ENCODE peak calls at places on chromosomes 13 and 19, in five cellular contexts. One of them, this sample, is unnamed.

GRCh38 chr13:52651880-52652169 is 811 bp upstream of the SUGT1 start:
- DNase-seq in WERI-Rb-1: no peak
- DNase-seq in fibroblast of lung: no peak
- DNase-seq in AG04449: no peak
- DNase-seq in mucosa of descending colon: no peak
- DNase-seq in this sample: no peak

GRCh38 chr13:113997845-113998751 is 24.2 kb upstream of the C13orf46 start:
- DNase-seq in WERI-Rb-1: no peak
- DNase-seq in AG04449: no peak
- DNase-seq in mucosa of descending colon: peak
- DNase-seq in fibroblast of lung: peak
- DNase-seq in this sample: no peak

GRCh38 chr19:16200038-16200775 is 2.5 kb downstream of the AP1M1 start:
- DNase-seq in mucosa of descending colon: no peak
- DNase-seq in AG04449: no peak
- DNase-seq in fibroblast of lung: peak
- DNase-seq in WERI-Rb-1: no peak
- DNase-seq in this sample: no peak

GRCh38 chr19:7395360-7395781 is 46.6 kb downstream of the ARHGEF18 start:
- DNase-seq in AG04449: no peak
- DNase-seq in WERI-Rb-1: no peak
- DNase-seq in mucosa of descending colon: no peak
- DNase-seq in fibroblast of lung: no peak
- DNase-seq in this sample: no peak

GRCh38 chr13:43878897-43879322 is 630 bp downstream of the CCDC122 start:
- DNase-seq in mucosa of descending colon: peak
- DNase-seq in fibroblast of lung: peak
- DNase-seq in WERI-Rb-1: peak
- DNase-seq in AG04449: no peak
- DNase-seq in this sample: no peak

GRCh38 chr13:109743706-109744453 is 42.5 kb downstream of the IRS2 start:
- DNase-seq in fibroblast of lung: peak
- DNase-seq in AG04449: no peak
- DNase-seq in WERI-Rb-1: peak
- DNase-seq in mucosa of descending colon: peak
- DNase-seq in this sample: no peak

GRCh38 chr19:30320916-30321315 is 51.3 kb upstream of the ZNF536 start:
- DNase-seq in AG04449: no peak
- DNase-seq in fibroblast of lung: no peak
- DNase-seq in mucosa of descending colon: no peak
- DNase-seq in WERI-Rb-1: no peak
- DNase-seq in this sample: no peak

GRCh38 chr19:38975861-38976271 is 324 bp upstream of the FBXO17 start:
- DNase-seq in fibroblast of lung: peak
- DNase-seq in AG04449: no peak
- DNase-seq in WERI-Rb-1: peak
- DNase-seq in mucosa of descending colon: no peak
- DNase-seq in this sample: no peak

GRCh38 chr13:20873348-20873747 is 29.2 kb downstream of the XPO4 start:
- DNase-seq in AG04449: no peak
- DNase-seq in fibroblast of lung: peak
- DNase-seq in WERI-Rb-1: no peak
- DNase-seq in mucosa of descending colon: no peak
- DNase-seq in this sample: no peak

GRCh38 chr13:111383591-111384440 is 63.4 kb downstream of the TEX29 start:
- DNase-seq in mucosa of descending colon: no peak
- DNase-seq in AG04449: no peak
- DNase-seq in WERI-Rb-1: no peak
- DNase-seq in fibroblast of lung: no peak
- DNase-seq in this sample: no peak

GRCh38 chr13:32852568-32852967 is 163.7 kb upstream of the KL start:
- DNase-seq in fibroblast of lung: peak
- DNase-seq in AG04449: no peak
- DNase-seq in WERI-Rb-1: no peak
- DNase-seq in mucosa of descending colon: no peak
- DNase-seq in this sample: no peak

GRCh38 chr13:73748404-73748803 is 385.8 kb downstream of the KLF12 start:
- DNase-seq in mucosa of descending colon: no peak
- DNase-seq in fibroblast of lung: no peak
- DNase-seq in AG04449: no peak
- DNase-seq in WERI-Rb-1: no peak
- DNase-seq in this sample: no peak

GRCh38 chr13:59510377-59510776 is 653.4 kb downstream of the DIAPH3 start:
- DNase-seq in WERI-Rb-1: no peak
- DNase-seq in fibroblast of lung: no peak
- DNase-seq in AG04449: no peak
- DNase-seq in mucosa of descending colon: no peak
- DNase-seq in this sample: no peak

GRCh38 chr13:36275190-36276002 is 22.2 kb downstream of the CCDC169 start:
- DNase-seq in WERI-Rb-1: peak
- DNase-seq in AG04449: no peak
- DNase-seq in fibroblast of lung: peak
- DNase-seq in mucosa of descending colon: peak
- DNase-seq in this sample: no peak

GRCh38 chr13:98827449-98827848 is 75.0 kb upstream of the SLC15A1 start:
- DNase-seq in fibroblast of lung: no peak
- DNase-seq in AG04449: no peak
- DNase-seq in mucosa of descending colon: no peak
- DNase-seq in WERI-Rb-1: no peak
- DNase-seq in this sample: no peak

GRCh38 chr13:91135949-91136348 is 211.5 kb upstream of the MIR17HG start:
- DNase-seq in mucosa of descending colon: no peak
- DNase-seq in fibroblast of lung: no peak
- DNase-seq in AG04449: no peak
- DNase-seq in WERI-Rb-1: peak
- DNase-seq in this sample: no peak

GRCh38 chr13:48446454-48446853 is 33.5 kb upstream of the LPAR6 start:
- DNase-seq in fibroblast of lung: peak
- DNase-seq in WERI-Rb-1: no peak
- DNase-seq in AG04449: no peak
- DNase-seq in mucosa of descending colon: no peak
- DNase-seq in this sample: no peak

GRCh38 chr13:23509781-23510543 is 60.2 kb upstream of the TNFRSF19 start:
- DNase-seq in AG04449: no peak
- DNase-seq in mucosa of descending colon: no peak
- DNase-seq in WERI-Rb-1: no peak
- DNase-seq in fibroblast of lung: peak
- DNase-seq in this sample: no peak

GRCh38 chr19:16001481-16002312 is 52.9 kb downstream of the OR10H4 start:
- DNase-seq in AG04449: peak
- DNase-seq in fibroblast of lung: peak
- DNase-seq in mucosa of descending colon: peak
- DNase-seq in WERI-Rb-1: no peak
- DNase-seq in this sample: no peak

GRCh38 chr19:13972368-13973155 is 20.3 kb downstream of the DCAF15 start:
- DNase-seq in AG04449: no peak
- DNase-seq in mucosa of descending colon: no peak
- DNase-seq in fibroblast of lung: no peak
- DNase-seq in WERI-Rb-1: no peak
- DNase-seq in this sample: no peak

GRCh38 chr13:21501709-21502108 is 42.6 kb upstream of the ZDHHC20 start:
- DNase-seq in WERI-Rb-1: no peak
- DNase-seq in fibroblast of lung: no peak
- DNase-seq in mucosa of descending colon: no peak
- DNase-seq in AG04449: no peak
- DNase-seq in this sample: no peak

GRCh38 chr13:60758637-60759036 is 361.6 kb downstream of the TDRD3 start:
- DNase-seq in mucosa of descending colon: no peak
- DNase-seq in AG04449: no peak
- DNase-seq in WERI-Rb-1: no peak
- DNase-seq in fibroblast of lung: no peak
- DNase-seq in this sample: no peak

GRCh38 chr19:14004619-14005380 is 1.3 kb downstream of the RFX1 start:
- DNase-seq in AG04449: no peak
- DNase-seq in fibroblast of lung: no peak
- DNase-seq in mucosa of descending colon: peak
- DNase-seq in WERI-Rb-1: no peak
- DNase-seq in this sample: peak

GRCh38 chr13:98779695-98780094 is 27.2 kb upstream of the SLC15A1 start:
- DNase-seq in AG04449: no peak
- DNase-seq in WERI-Rb-1: no peak
- DNase-seq in fibroblast of lung: no peak
- DNase-seq in mucosa of descending colon: no peak
- DNase-seq in this sample: no peak

GRCh38 chr13:50720856-50721663 is 122.4 kb downstream of the DLEU7 start:
- DNase-seq in AG04449: no peak
- DNase-seq in WERI-Rb-1: no peak
- DNase-seq in fibroblast of lung: no peak
- DNase-seq in mucosa of descending colon: peak
- DNase-seq in this sample: no peak

GRCh38 chr19:48400018-48400742 is 6.7 kb downstream of the GRIN2D start:
- DNase-seq in fibroblast of lung: peak
- DNase-seq in AG04449: no peak
- DNase-seq in WERI-Rb-1: no peak
- DNase-seq in mucosa of descending colon: peak
- DNase-seq in this sample: peak

GRCh38 chr13:49213997-49214916 is 5.9 kb upstream of the MLNR start:
- DNase-seq in fibroblast of lung: no peak
- DNase-seq in mucosa of descending colon: no peak
- DNase-seq in AG04449: no peak
- DNase-seq in WERI-Rb-1: no peak
- DNase-seq in this sample: no peak

GRCh38 chr19:49592486-49593232 is 1.7 kb downstream of the PRR12 start:
- DNase-seq in WERI-Rb-1: no peak
- DNase-seq in AG04449: no peak
- DNase-seq in fibroblast of lung: no peak
- DNase-seq in mucosa of descending colon: peak
- DNase-seq in this sample: no peak

GRCh38 chr13:36912983-36913382 is 7.1 kb downstream of the SMAD9 start:
- DNase-seq in WERI-Rb-1: no peak
- DNase-seq in mucosa of descending colon: no peak
- DNase-seq in fibroblast of lung: no peak
- DNase-seq in AG04449: no peak
- DNase-seq in this sample: no peak

GRCh38 chr19:44646049-44646416 is 2.3 kb downstream of the PVR start:
- DNase-seq in fibroblast of lung: no peak
- DNase-seq in mucosa of descending colon: no peak
- DNase-seq in AG04449: no peak
- DNase-seq in WERI-Rb-1: no peak
- DNase-seq in this sample: no peak

DNA sequence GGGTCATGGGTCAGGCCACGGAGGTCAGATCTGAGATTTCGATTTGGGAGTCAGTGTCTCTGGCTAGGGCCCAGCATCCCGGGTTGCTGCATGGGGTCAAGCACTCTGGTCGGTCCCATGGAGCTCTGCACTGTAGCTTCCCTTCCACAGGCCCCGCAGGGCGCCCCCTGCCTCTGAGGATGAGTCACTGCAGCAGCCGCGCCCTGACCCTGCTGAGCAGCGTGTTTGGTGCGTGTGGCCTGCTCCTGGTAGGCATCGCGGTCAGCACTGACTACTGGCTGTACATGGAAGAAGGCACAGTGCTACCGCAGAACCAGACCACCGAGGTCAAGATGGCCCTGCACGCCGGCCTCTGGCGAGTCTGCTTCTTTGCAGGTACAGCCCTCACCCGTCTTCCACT is 3.6 kb downstream of the CACNG7 start:
- DNase-seq in AG04449: no peak
- DNase-seq in WERI-Rb-1: no peak
- DNase-seq in mucosa of descending colon: no peak
- DNase-seq in fibroblast of lung: no peak
- DNase-seq in this sample: no peak
- TF ChIP-seq CTCF in AG04449: no peak
- TF ChIP-seq CTCF in WERI-Rb-1: peak
- TF ChIP-seq CTCF in mucosa of descending colon: no peak
- TF ChIP-seq CTCF in fibroblast of lung: no peak
- TF ChIP-seq CTCF in this sample: no peak

DNA sequence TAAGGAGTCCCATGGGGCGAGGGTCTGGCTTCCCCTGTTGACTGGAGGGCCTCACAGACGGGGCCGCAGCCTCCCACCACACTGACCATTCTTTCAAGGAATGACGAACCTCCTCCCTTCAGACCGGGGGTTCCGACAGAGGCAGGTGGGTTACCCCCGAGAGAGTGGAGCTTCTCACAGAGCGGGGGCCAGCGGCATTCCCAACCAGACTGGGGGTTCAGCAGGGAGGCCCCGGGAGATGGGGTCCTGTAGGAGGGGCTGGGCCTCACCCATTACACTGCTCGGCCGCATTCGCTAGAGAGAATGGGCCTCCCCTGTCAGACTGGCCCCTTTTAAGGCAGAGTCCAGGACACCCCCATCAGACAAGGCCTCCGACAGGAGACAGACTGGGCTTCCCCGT is 15.6 kb upstream of the C2CD4C start:
- DNase-seq in mucosa of descending colon: no peak
- DNase-seq in AG04449: no peak
- DNase-seq in WERI-Rb-1: no peak
- DNase-seq in fibroblast of lung: no peak
- DNase-seq in this sample: no peak
- TF ChIP-seq CTCF in mucosa of descending colon: no peak
- TF ChIP-seq CTCF in AG04449: no peak
- TF ChIP-seq CTCF in WERI-Rb-1: no peak
- TF ChIP-seq CTCF in fibroblast of lung: no peak
- TF ChIP-seq CTCF in this sample: no peak

DNA sequence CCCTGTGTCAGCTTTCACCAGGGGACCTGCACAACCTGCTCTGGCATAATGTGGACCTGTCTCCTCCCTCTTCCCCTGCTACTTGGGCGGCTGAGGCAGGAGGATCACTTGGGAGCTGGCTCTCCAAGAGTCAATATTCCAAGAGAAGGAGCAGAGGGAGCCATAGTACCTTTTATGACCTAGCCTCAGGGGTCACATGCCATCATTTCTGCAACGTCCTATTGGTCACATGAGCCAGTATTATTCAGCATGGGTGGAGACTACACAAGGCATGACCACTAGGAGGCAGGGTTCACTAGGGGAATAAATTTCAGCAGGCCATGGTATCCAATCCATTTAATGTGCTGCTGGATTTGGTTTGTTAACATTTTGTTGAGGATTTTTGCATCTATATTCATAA is 12.0 kb upstream of the SHFL start:
- DNase-seq in WERI-Rb-1: peak
- DNase-seq in mucosa of descending colon: no peak
- DNase-seq in AG04449: no peak
- DNase-seq in fibroblast of lung: peak
- DNase-seq in this sample: no peak
- TF ChIP-seq CTCF in WERI-Rb-1: peak
- TF ChIP-seq CTCF in mucosa of descending colon: no peak
- TF ChIP-seq CTCF in AG04449: peak
- TF ChIP-seq CTCF in fibroblast of lung: peak
- TF ChIP-seq CTCF in this sample: no peak

GRCh38 chr13:57633950-57634828 is 2.6 kb downstream of the PCDH17 start:
- DNase-seq in fibroblast of lung: no peak
- DNase-seq in AG04449: no peak
- DNase-seq in mucosa of descending colon: no peak
- DNase-seq in WERI-Rb-1: no peak
- DNase-seq in this sample: no peak

GRCh38 chr13:57634829-57635165 is 3.3 kb downstream of the PCDH17 start:
- DNase-seq in mucosa of descending colon: no peak
- DNase-seq in AG04449: no peak
- DNase-seq in fibroblast of lung: no peak
- DNase-seq in WERI-Rb-1: no peak
- DNase-seq in this sample: no peak

GRCh38 chr13:57631607-57632275 is at the start of gene PCDH17:
- DNase-seq in mucosa of descending colon: no peak
- DNase-seq in AG04449: no peak
- DNase-seq in fibroblast of lung: peak
- DNase-seq in WERI-Rb-1: no peak
- DNase-seq in this sample: no peak

GRCh38 chr13:57632276-57633140 is 964 bp downstream of the PCDH17 start:
- DNase-seq in fibroblast of lung: peak
- DNase-seq in AG04449: no peak
- DNase-seq in mucosa of descending colon: no peak
- DNase-seq in WERI-Rb-1: no peak
- DNase-seq in this sample: no peak

GRCh38 chr13:57633141-57633949 is 1.8 kb downstream of the PCDH17 start:
- DNase-seq in WERI-Rb-1: no peak
- DNase-seq in AG04449: no peak
- DNase-seq in fibroblast of lung: peak
- DNase-seq in mucosa of descending colon: no peak
- DNase-seq in this sample: no peak
- TF ChIP-seq CTCF in WERI-Rb-1: peak
- TF ChIP-seq CTCF in AG04449: no peak
- TF ChIP-seq CTCF in fibroblast of lung: peak
- TF ChIP-seq CTCF in mucosa of descending colon: no peak
- TF ChIP-seq CTCF in this sample: no peak